ENCODE peak calls at places on chromosomes 6 and 20, in six cellular contexts. K is neural progenitor cell; E is bronchial epithelial cell; A is stimulated activated CD8-positive, alpha-beta memory T cell treated with anti-CD3 and anti-CD28 coated beads, Interleukin-4, amount 100 ng/mL, for 4 hours; T is esophagus squamous epithelium; Q is HCT116. H is an unnamed sample.

GRCh38 chr6:163296835-163297519 is 117.5 kb upstream of the QKI start:
- DNase-seq in E (no peak), Q (no peak), K (no peak), A (no peak), T (no peak), H (no peak)

GRCh38 chr20:50982372-50982771 is 23.8 kb downstream of the MOCS3 start:
- DNase-seq in K (no peak), T (no peak), A (no peak), E (peak), Q (no peak), H (no peak)

GRCh38 chr6:166156942-166157341 is 10.7 kb downstream of the TBXT start:
- DNase-seq in A (no peak), T (no peak), Q (peak), E (no peak), K (peak), H (no peak)

GRCh38 chr6:7050911-7051779 is 56.6 kb upstream of the RREB1 start:
- DNase-seq in E (peak), Q (no peak), K (peak), A (no peak), T (peak), H (peak)

GRCh38 chr6:33717857-33718552 is 6.5 kb upstream of the UQCC2 start:
- DNase-seq in E (no peak), K (no peak), T (no peak), Q (no peak), A (no peak), H (no peak)

GRCh38 chr20:19692685-19693119 is 65.4 kb upstream of the RIN2 start:
- DNase-seq in Q (peak), E (peak), T (no peak), A (peak), K (peak), H (peak)

GRCh38 chr6:11804135-11804534 is 25.5 kb upstream of the ADTRP start:
- DNase-seq in A (no peak), K (no peak), T (no peak), E (no peak), Q (no peak), H (no peak)

GRCh38 chr20:58871533-58872102 is 19.1 kb downstream of the GNAS start:
- DNase-seq in K (no peak), Q (no peak), T (no peak), E (no peak), A (no peak), H (no peak)

GRCh38 chr6:41940759-41941279 is 789 bp downstream of the CCND3 start:
- DNase-seq in E (no peak), Q (no peak), A (no peak), T (no peak), K (peak), H (peak)

GRCh38 chr6:3518356-3518841 is 61.5 kb upstream of the SLC22A23 start:
- DNase-seq in K (no peak), T (no peak), A (no peak), E (peak), Q (peak), H (no peak)

GRCh38 chr6:35786810-35787209 is 6.0 kb downstream of the CLPSL1 start:
- DNase-seq in A (no peak), K (no peak), Q (no peak), E (no peak), T (no peak), H (no peak)

GRCh38 chr6:38417521-38417920 is 222.2 kb downstream of the BTBD9 start:
- DNase-seq in T (no peak), Q (no peak), A (no peak), E (no peak), K (no peak), H (no peak)

GRCh38 chr6:110331816-110332215 is 26.3 kb downstream of the METTL24 start:
- DNase-seq in E (no peak), T (no peak), Q (no peak), K (no peak), A (no peak), H (no peak)

GRCh38 chr6:22954749-22955385 is 385.5 kb downstream of the HDGFL1 start:
- DNase-seq in T (no peak), A (no peak), E (peak), Q (no peak), K (no peak), H (no peak)

GRCh38 chr20:478949-479429 is 16.7 kb upstream of the TBC1D20 start:
- DNase-seq in Q (peak), K (peak), A (no peak), T (no peak), E (peak), H (no peak)

GRCh38 chr6:148524509-148524908 is 181.9 kb downstream of the SASH1 start:
- DNase-seq in T (no peak), Q (no peak), A (no peak), E (no peak), K (no peak), H (no peak)

GRCh38 chr6:12422848-12423247 is 132.7 kb downstream of the EDN1 start:
- DNase-seq in T (no peak), Q (no peak), E (no peak), K (peak), A (no peak), H (no peak)

GRCh38 chr6:147950623-147950987 is 392.0 kb upstream of the SASH1 start:
- DNase-seq in K (no peak), T (no peak), E (peak), A (no peak), Q (no peak), H (no peak)

GRCh38 chr6:16669227-16669626 is 92.0 kb downstream of the ATXN1 start:
- DNase-seq in A (peak), Q (peak), K (no peak), T (no peak), E (peak), H (peak)

H was measured in T-helper 9 cell.